ENCODE peak calls at places on chromosomes 4 and X, in five cellular contexts. J is substantia nigra, A is cardiac muscle cell, U is A673, D is mammary epithelial cell. I is an unnamed sample.

GRCh38 chrX:86237482-86237881 is 89.2 kb downstream of the DACH2 start:
- DNase-seq in J (no peak), A (no peak), U (no peak), D (no peak), I (no peak)

GRCh38 chrX:109472939-109473713 is 8.8 kb downstream of the GUCY2F start:
- DNase-seq in J (no peak), A (peak; percentile 77), U (peak; percentile 75), D (peak; percentile 51), I (no peak)

GRCh38 chrX:2397648-2398340 is 103.0 kb downstream of the DHRSX start:
- DNase-seq in J (no peak), A (no peak), U (no peak), D (peak; percentile 37), I (no peak)

GRCh38 chr4:44256414-44256813 is 192.2 kb downstream of the KCTD8 start:
- DNase-seq in J (no peak), A (peak; percentile 4), U (no peak), D (no peak), I (no peak)

GRCh38 chr4:12846368-12846767 is 637.8 kb downstream of the RAB28 start:
- DNase-seq in J (no peak), A (no peak), U (no peak), D (no peak), I (no peak)

GRCh38 chr4:85058551-85058950 is 92.1 kb upstream of the WDFY3 start:
- DNase-seq in J (no peak), A (no peak), U (no peak), D (no peak), I (no peak)

GRCh38 chrX:54358424-54359211 is 772 bp upstream of the WNK3 start:
- DNase-seq in J (peak; percentile 8), A (peak; percentile 87), U (peak; percentile 71), D (peak; percentile 4), I (no peak)

GRCh38 chr4:54659213-54660144 is 1.7 kb downstream of the KIT start:
- DNase-seq in J (no peak), A (peak; percentile 47), U (no peak), D (no peak), I (no peak)

GRCh38 chr4:18020145-18020670 is 1.3 kb downstream of the LCORL start:
- DNase-seq in J (no peak), A (peak; percentile 5), U (peak; percentile 6), D (peak; percentile 13), I (no peak)

GRCh38 chr4:3338976-3339531 is 46.2 kb downstream of the RGS12 start:
- DNase-seq in J (no peak), A (no peak), U (peak; percentile 16), D (no peak), I (no peak)

GRCh38 chrX:8738588-8739189 is 6.8 kb upstream of the ANOS1 start:
- DNase-seq in J (no peak), A (peak; percentile 83), U (peak; percentile 65), D (no peak), I (no peak)

GRCh38 chrX:123860983-123861382 is 1.1 kb downstream of the XIAP start:
- DNase-seq in J (no peak), A (no peak), U (peak; percentile 40), D (peak; percentile 7), I (no peak)

GRCh38 chr4:16496501-16496900 is 270.2 kb upstream of the TAPT1 start:
- DNase-seq in J (no peak), A (no peak), U (peak; percentile 49), D (no peak), I (no peak)

GRCh38 chrX:66676413-66676812 is 37.5 kb upstream of the EDA2R start:
- DNase-seq in J (no peak), A (no peak), U (no peak), D (peak; percentile 64), I (no peak)

DNA sequence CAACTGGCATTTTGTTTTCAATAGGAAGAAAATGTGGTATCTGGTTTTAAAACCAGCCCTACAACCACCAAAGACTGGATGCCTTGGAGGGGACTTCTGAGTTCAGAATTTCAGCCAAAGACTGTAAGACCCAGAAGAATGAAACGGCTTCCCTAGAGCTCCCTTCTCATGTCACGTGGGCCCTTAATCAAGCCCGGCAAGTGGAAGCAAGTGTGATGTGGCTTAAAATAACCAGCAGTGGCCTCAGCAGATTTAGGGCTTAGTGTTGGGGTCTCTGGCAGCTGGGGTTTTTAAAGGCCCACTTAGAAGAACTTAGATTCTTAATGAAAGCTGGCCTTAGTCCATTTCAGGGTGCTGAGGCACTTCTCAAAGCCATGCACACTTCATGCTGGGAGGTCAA is 111.2 kb upstream of the TBC1D9 start:
- DNase-seq in J (no peak), A (peak; percentile 76), U (no peak), D (no peak), I (no peak)
- H3K27ac ChIP-seq in J (no peak overlapping the region), A (peak overlapping the region; percentile 70), U (no peak overlapping the region), D (no peak overlapping the region), I (no peak overlapping the region)

GRCh38 chrX:829145-829544 is 198.6 kb downstream of the SHOX start:
- DNase-seq in J (no peak), A (no peak), U (no peak), D (no peak), I (no peak)
- H3K27ac ChIP-seq in J (no peak overlapping the region), A (no peak overlapping the region), U (no peak overlapping the region), D (no peak overlapping the region), I (no peak overlapping the region)

DNA sequence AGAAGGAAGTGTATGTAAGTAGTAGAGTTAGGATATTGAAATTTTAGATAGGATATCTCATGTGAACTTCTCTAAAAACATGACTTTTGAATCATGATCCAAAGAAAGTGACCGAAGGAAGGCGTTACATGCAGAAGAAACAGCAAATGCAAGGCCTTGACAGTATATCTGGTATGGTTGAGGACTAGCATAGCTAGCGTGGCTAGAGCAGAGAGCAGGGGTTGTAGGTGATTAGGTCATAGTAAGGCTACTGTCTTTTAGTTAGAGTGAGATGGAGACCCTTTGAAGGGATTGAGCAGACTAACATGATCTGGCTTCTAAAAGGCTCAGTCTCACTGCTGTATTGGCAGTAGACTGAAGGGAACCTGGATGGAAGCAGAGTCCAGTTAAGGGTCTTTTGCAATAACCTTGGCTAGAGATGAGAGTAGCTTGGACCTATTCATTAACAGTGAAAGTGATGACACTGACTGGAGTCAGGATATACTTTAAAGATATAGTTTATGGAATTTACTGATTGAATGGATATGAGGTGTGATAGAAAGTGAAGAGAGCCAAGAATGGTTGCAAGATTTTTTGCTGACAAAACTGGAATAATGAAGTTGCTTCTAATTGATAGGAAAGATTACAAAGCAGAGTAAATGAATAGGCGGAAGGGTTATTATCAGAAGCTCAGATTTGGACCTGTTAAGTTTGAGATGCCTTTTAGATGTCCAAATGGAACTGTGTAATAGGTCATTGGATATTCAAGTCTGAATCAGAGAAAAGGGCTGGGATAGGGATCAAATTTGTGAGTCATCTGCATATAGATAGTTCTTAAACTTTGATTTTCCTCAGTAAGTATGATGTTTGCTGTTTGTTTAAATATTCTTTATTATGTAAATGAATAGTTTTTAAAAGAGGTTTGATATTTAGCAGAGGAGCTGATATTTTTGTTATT is 59.8 kb downstream of the MRPL1 start:
- DNase-seq in J (no peak), A (no peak), U (no peak), D (no peak), I (no peak)
- H3K27ac ChIP-seq in J (no peak overlapping the region), A (no peak overlapping the region), U (no peak overlapping the region), D (peak overlapping the region; percentile 71), I (peak overlapping the region; percentile 65)

GRCh38 chrX:47586043-47586787 is 4.0 kb downstream of the TIMP1 start:
- DNase-seq in J (no peak), A (no peak), U (no peak), D (no peak), I (no peak)
- H3K27ac ChIP-seq in J (no peak overlapping the region), A (no peak overlapping the region), U (no peak overlapping the region), D (no peak overlapping the region), I (no peak overlapping the region)

GRCh38 chrX:46178763-46179162 is 366.5 kb downstream of the ZNF674 start:
- DNase-seq in J (no peak), A (no peak), U (no peak), D (no peak), I (no peak)

GRCh38 chrX:46168254-46168653 is 377.0 kb downstream of the ZNF674 start:
- DNase-seq in J (no peak), A (no peak), U (no peak), D (no peak), I (no peak)

GRCh38 chrX:46169808-46170207 is 375.4 kb downstream of the ZNF674 start:
- DNase-seq in J (no peak), A (no peak), U (no peak), D (peak; percentile 25), I (no peak)

DNA sequence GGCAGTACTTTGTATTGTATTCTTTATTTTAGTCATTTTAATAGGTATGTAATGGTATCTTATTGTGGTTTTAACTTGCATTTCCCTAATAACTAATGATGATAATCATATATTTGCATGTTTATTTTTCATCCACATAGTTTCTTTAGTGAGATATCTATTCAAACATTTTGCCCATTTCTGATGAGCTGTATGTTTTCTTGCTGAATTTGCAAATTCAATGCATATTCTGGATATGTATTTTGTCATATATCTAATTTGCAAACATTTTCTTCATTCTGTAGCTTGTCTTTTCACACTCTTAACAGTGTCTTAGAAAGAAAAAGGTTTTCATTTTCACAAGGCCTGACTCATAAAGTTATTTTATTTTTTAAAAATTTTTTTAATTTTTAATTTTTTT is 372.1 kb downstream of the ZNF674 start:
- DNase-seq in J (no peak), A (no peak), U (no peak), D (no peak), I (no peak)
- H3K27ac ChIP-seq in J (no peak overlapping the region), A (no peak overlapping the region), U (no peak overlapping the region), D (no peak overlapping the region), I (no peak overlapping the region)

DNA sequence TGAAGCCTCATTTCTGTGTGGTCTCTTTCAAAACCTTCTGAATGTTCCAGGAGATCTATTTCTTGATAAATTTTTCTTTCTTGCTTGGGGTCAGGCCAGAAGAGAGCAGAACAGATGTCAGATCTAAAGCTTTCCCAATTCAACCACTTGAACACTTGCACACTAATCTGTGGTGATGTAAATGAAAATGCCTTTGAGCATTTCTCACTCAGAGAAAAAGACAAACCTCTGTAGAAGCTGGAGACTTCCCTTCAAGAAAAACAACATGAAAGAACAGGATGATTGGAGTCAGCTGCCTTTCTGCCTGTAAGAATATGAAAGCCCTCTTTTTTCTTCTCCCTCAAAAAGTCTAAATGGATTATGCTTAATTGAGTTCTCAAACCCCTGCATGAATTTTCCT is 11.2 kb downstream of the IGFBP7 start:
- DNase-seq in J (no peak), A (no peak), U (no peak), D (peak; percentile 38), I (no peak)
- H3K27ac ChIP-seq in J (no peak overlapping the region), A (peak overlapping the region; percentile 88), U (no peak overlapping the region), D (no peak overlapping the region), I (no peak overlapping the region)

DNA sequence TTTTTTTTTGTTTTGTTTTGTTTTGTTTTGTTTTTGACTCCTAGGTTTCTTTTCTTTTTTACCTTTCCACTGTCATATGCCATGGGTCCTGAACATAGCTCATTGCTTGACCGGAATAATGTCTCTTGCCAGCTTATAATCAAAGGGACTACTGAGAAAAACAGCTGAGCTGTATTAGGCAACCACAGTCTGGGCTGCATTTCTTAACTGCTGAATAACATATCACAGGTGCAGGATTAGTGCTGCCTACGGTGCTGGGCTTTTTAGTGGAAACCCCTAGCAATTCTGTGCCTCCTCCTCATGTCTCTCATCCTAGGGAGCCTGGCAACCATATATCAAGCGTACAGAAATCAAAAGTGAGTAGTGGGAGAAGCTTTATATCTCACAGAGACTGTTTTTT is 333.5 kb downstream of the BMPR1B start:
- DNase-seq in J (no peak), A (no peak), U (no peak), D (no peak), I (no peak)
- H3K27ac ChIP-seq in J (no peak overlapping the region), A (no peak overlapping the region), U (no peak overlapping the region), D (no peak overlapping the region), I (no peak overlapping the region)

I was measured in epithelial cell of prostate.